ENCODE peak calls at places on chromosomes 5 and 9, in seven cellular contexts. E is T-cell; N is CD8-positive, alpha-beta T cell; D is fibroblast of the aortic adventitia; F is AG04450; S is NCI-H2227 treated with DMSO at 0.1 percent for 48 hours; C is DMS153. X is an unnamed sample.

GRCh38 chr5:91598216-91598615 is 215.1 kb upstream of the ARRDC3 start:
- DNase-seq in E (no peak), N (no peak), D (no peak), F (no peak), S (no peak), C (peak; percentile 7), X (no peak)

GRCh38 chr9:127232833-127233549 is 31.6 kb upstream of the GARNL3 start:
- DNase-seq in E (no peak), N (no peak), D (no peak), F (no peak), S (no peak), C (no peak), X (no peak)

GRCh38 chr9:115058684-115059315 is 59.2 kb downstream of the TNC start:
- DNase-seq in E (no peak), N (no peak), D (peak; percentile 80), F (peak; percentile 36), S (no peak), C (no peak), X (no peak)

GRCh38 chr5:177066227-177066626 is 20.5 kb upstream of the FGFR4 start:
- DNase-seq in E (no peak), N (no peak), D (no peak), F (no peak), S (no peak), C (no peak), X (no peak)

GRCh38 chr5:97968346-97968745 is 785.3 kb upstream of the RIOK2 start:
- DNase-seq in E (no peak), N (no peak), D (no peak), F (no peak), S (no peak), C (no peak), X (no peak)

GRCh38 chr5:80665057-80665456 is 10.3 kb upstream of the DHFR start:
- DNase-seq in E (no peak), N (no peak), D (no peak), F (no peak), S (no peak), C (no peak), X (no peak)

GRCh38 chr5:60960591-60960990 is 15.6 kb downstream of the NDUFAF2 start:
- DNase-seq in E (no peak), N (no peak), D (peak; percentile 56), F (no peak), S (no peak), C (no peak), X (no peak)

GRCh38 chr5:137629646-137630045 is 106.2 kb downstream of the KLHL3 start:
- DNase-seq in E (no peak), N (peak; percentile 13), D (peak; percentile 76), F (no peak), S (peak; percentile 35), C (no peak), X (no peak)

GRCh38 chr9:123639743-123640142 is 283.7 kb downstream of the CRB2 start:
- DNase-seq in E (no peak), N (no peak), D (no peak), F (no peak), S (no peak), C (no peak), X (no peak)

GRCh38 chr5:1443145-1443543 is 2.1 kb downstream of the SLC6A3 start:
- DNase-seq in E (no peak), N (no peak), D (no peak), F (no peak), S (no peak), C (no peak), X (no peak)

GRCh38 chr5:138716456-138716924 is 36.7 kb upstream of the CTNNA1 start:
- DNase-seq in E (no peak), N (no peak), D (peak; percentile 29), F (no peak), S (peak; percentile 90), C (peak; percentile 74), X (no peak)

GRCh38 chr9:115691686-115692085 is 461.9 kb upstream of the PAPPA start:
- DNase-seq in E (no peak), N (no peak), D (peak; percentile 83), F (peak; percentile 42), S (no peak), C (no peak), X (no peak)

GRCh38 chr5:175202461-175203065 is 241.4 kb downstream of the DRD1 start:
- DNase-seq in E (no peak), N (no peak), D (peak; percentile 38), F (no peak), S (no peak), C (peak; percentile 3), X (no peak)

GRCh38 chr9:99834474-99834873 is 12.8 kb downstream of the NR4A3 start:
- DNase-seq in E (no peak), N (no peak), D (no peak), F (no peak), S (no peak), C (no peak), X (no peak)

GRCh38 chr9:136658849-136659535 is 3.7 kb upstream of the EGFL7 start:
- DNase-seq in E (no peak), N (no peak), D (no peak), F (no peak), S (no peak), C (no peak), X (no peak)

GRCh38 chr9:22148876-22149637 is 140.0 kb upstream of the CDKN2B start:
- DNase-seq in E (no peak), N (no peak), D (peak; percentile 73), F (no peak), S (no peak), C (no peak), X (no peak)

GRCh38 chr9:122218885-122219855 is 9.6 kb downstream of the LHX6 start:
- DNase-seq in E (no peak), N (no peak), D (peak; percentile 22), F (no peak), S (no peak), C (no peak), X (no peak)

GRCh38 chr9:136942881-136943230 is 1.7 kb downstream of the FBXW5 start:
- DNase-seq in E (no peak), N (no peak), D (no peak), F (no peak), S (no peak), C (no peak), X (no peak)

GRCh38 chr9:115691097-115691496 is 462.5 kb upstream of the PAPPA start:
- DNase-seq in E (no peak), N (no peak), D (peak; percentile 99), F (peak; percentile 93), S (no peak), C (no peak), X (no peak)